ENCODE peak calls at places on chromosomes 12 and 14, in five cellular contexts. I is occipital lobe; S is WERI-Rb-1; U is activated T-helper 1 cell treated with anti-CD3 and anti-CD28 coated beads, Interleukin-2, amount 50 U/mL, for 16 hours; E is osteoblast. B is an unnamed sample.

GRCh38 chr12:9319044-9319841 is 111.0 kb upstream of the PZP start:
- DNase-seq in I (no peak), S (no peak), U (no peak), E (peak), B (no peak)

GRCh38 chr12:6465467-6466183 is 4.9 kb downstream of the VAMP1 start:
- DNase-seq in I (no peak), S (peak), U (no peak), E (peak), B (peak)

GRCh38 chr12:23084236-23084995 is 459.4 kb downstream of the ETNK1 start:
- DNase-seq in I (no peak), S (no peak), U (no peak), E (peak), B (no peak)

GRCh38 chr12:57404966-57405640 is 25.7 kb downstream of the R3HDM2 start:
- DNase-seq in I (no peak), S (no peak), U (no peak), E (no peak), B (no peak)

GRCh38 chr14:66254066-66254465 is 232.1 kb upstream of the CCDC196 start:
- DNase-seq in I (no peak), S (no peak), U (no peak), E (no peak), B (no peak)

GRCh38 chr12:67074072-67074471 is 195.1 kb upstream of the CAND1 start:
- DNase-seq in I (no peak), S (no peak), U (no peak), E (no peak), B (no peak)

GRCh38 chr14:22646570-22647254 is 2.6 kb upstream of the OR6J1 start:
- DNase-seq in I (no peak), S (no peak), U (no peak), E (peak), B (no peak)

GRCh38 chr12:113422030-113422900 is at the start of gene SDSL:
- DNase-seq in I (peak), S (peak), U (no peak), E (peak), B (peak)

GRCh38 chr14:71130491-71131179 is 223.4 kb downstream of the PCNX1 start:
- DNase-seq in I (no peak), S (no peak), U (no peak), E (peak), B (no peak)

GRCh38 chr14:38197001-38197760 is 10.5 kb upstream of the SSTR1 start:
- DNase-seq in I (no peak), S (no peak), U (no peak), E (no peak), B (no peak)

GRCh38 chr14:71471604-71472003 is 460.6 kb upstream of the RGS6 start:
- DNase-seq in I (no peak), S (no peak), U (no peak), E (no peak), B (no peak)

GRCh38 chr12:29521951-29522350 is 24.5 kb upstream of the OVCH1 start:
- DNase-seq in I (no peak), S (no peak), U (no peak), E (no peak), B (no peak)

GRCh38 chr12:27297576-27297975 is 35.1 kb upstream of the BMAL2 start:
- DNase-seq in I (no peak), S (no peak), U (no peak), E (no peak), B (no peak)

GRCh38 chr12:15074351-15074750 is 101.5 kb downstream of the PDE6H start:
- DNase-seq in I (no peak), S (no peak), U (no peak), E (no peak), B (no peak)

GRCh38 chr12:122106891-122107660 is 28.5 kb downstream of the MLXIP start:
- DNase-seq in I (peak), S (no peak), U (no peak), E (peak), B (no peak)

GRCh38 chr12:29316772-29317171 is 64.2 kb downstream of the ERGIC2 start:
- DNase-seq in I (peak), S (no peak), U (no peak), E (no peak), B (no peak)

GRCh38 chr12:89235189-89235993 is 116.9 kb downstream of the DUSP6 start:
- DNase-seq in I (no peak), S (no peak), U (no peak), E (no peak), B (no peak)

GRCh38 chr12:91774471-91774921 is 371.1 kb downstream of the BTG1 start:
- DNase-seq in I (no peak), S (no peak), U (no peak), E (peak), B (no peak)

GRCh38 chr14:22131749-22132476 is 457.1 kb downstream of the DAD1 start:
- DNase-seq in I (no peak), S (peak), U (no peak), E (no peak), B (peak)

GRCh38 chr14:95313707-95314106 is 6.0 kb downstream of the CLMN start:
- DNase-seq in I (no peak), S (no peak), U (no peak), E (peak), B (no peak)

GRCh38 chr12:386651-387050 is 2.5 kb downstream of the KDM5A start:
- DNase-seq in I (no peak), S (no peak), U (no peak), E (no peak), B (no peak)

GRCh38 chr12:75725505-75726120 is 214.2 kb upstream of the KRR1 start:
- DNase-seq in I (no peak), S (no peak), U (no peak), E (no peak), B (no peak)

GRCh38 chr12:32273712-32274111 is 125.6 kb upstream of the FGD4 start:
- DNase-seq in I (no peak), S (peak), U (no peak), E (no peak), B (peak)

GRCh38 chr14:70888681-70889175 is 18.5 kb upstream of the PCNX1 start:
- DNase-seq in I (no peak), S (no peak), U (no peak), E (peak), B (no peak)

GRCh38 chr14:21382886-21383847 is 652 bp downstream of the SUPT16H start:
- DNase-seq in I (peak), S (peak), U (peak), E (peak), B (peak)

GRCh38 chr14:24310666-24311604 is at the start of gene LTB4R:
- DNase-seq in I (peak), S (no peak), U (peak), E (peak), B (no peak)

GRCh38 chr14:59882957-59883356 is 12.4 kb upstream of the RTN1 start:
- DNase-seq in I (no peak), S (no peak), U (no peak), E (no peak), B (no peak)

GRCh38 chr12:27602516-27602915 is 78.5 kb downstream of the PPFIBP1 start:
- DNase-seq in I (no peak), S (no peak), U (no peak), E (no peak), B (no peak)

GRCh38 chr12:7460375-7461259 is 16.7 kb upstream of the CD163L1 start:
- DNase-seq in I (peak), S (peak), U (no peak), E (no peak), B (peak)

GRCh38 chr14:89810101-89810500 is 144.4 kb downstream of the EFCAB11 start:
- DNase-seq in I (no peak), S (no peak), U (no peak), E (no peak), B (no peak)